ENCODE peak calls at places on chromosome 1, in seven cellular contexts. L is cardiac fibroblast, K is HFFc6, H is mesothelial cell of epicardium, C is AG10803, Z is IMR-90, M is nephron progenitor cell. I is an unnamed sample.
A peak's percentile ranks its signal among the peaks of the same experiment; 100 is the strongest.

GRCh38 chr1:232599178-232600041 is 30.5 kb downstream of the SIPA1L2 start:
- DNase-seq in K (no peak), M (no peak), H (no peak), L (no peak), C (peak; percentile 35), Z (peak; percentile 47), I (no peak)

GRCh38 chr1:55311057-55311631 is 96.0 kb upstream of the USP24 start:
- DNase-seq in K (peak; percentile 68), M (no peak), C (peak; percentile 39), L (peak; percentile 51), Z (peak; percentile 46), H (no peak), I (no peak)

GRCh38 chr1:240888039-240888786 is 276.3 kb upstream of the GREM2 start:
- DNase-seq in C (no peak), H (peak; percentile 80), K (no peak), L (no peak), M (peak; percentile 69), Z (no peak), I (peak; percentile 56)

GRCh38 chr1:90387825-90388224 is 329.3 kb downstream of the BARHL2 start:
- DNase-seq in Z (no peak), K (no peak), C (no peak), H (no peak), L (peak; percentile 18), M (no peak), I (peak; percentile 31)

GRCh38 chr1:84386716-84387479 is 11.4 kb upstream of the DNASE2B start:
- DNase-seq in H (no peak), M (no peak), L (no peak), K (peak; percentile 37), Z (no peak), C (no peak), I (no peak)

GRCh38 chr1:120179420-120180348 is 3.4 kb upstream of the SEC22B start:
- DNase-seq in M (peak; percentile 42), C (peak; percentile 79), Z (peak; percentile 90), L (peak; percentile 89), K (peak; percentile 79), H (peak; percentile 61), I (peak; percentile 77)

GRCh38 chr1:81155131-81155530 is 645.6 kb upstream of the ADGRL2 start:
- DNase-seq in M (no peak), H (no peak), Z (peak; percentile 85), L (peak; percentile 44), K (peak; percentile 68), C (peak; percentile 61), I (no peak)

GRCh38 chr1:151815716-151816327 is 10.6 kb upstream of the LINGO4 start:
- DNase-seq in C (no peak), Z (no peak), M (no peak), K (no peak), H (no peak), L (no peak), I (no peak)

GRCh38 chr1:94244816-94245215 is 7.4 kb upstream of the ARHGAP29 start:
- DNase-seq in Z (no peak), K (no peak), C (no peak), H (no peak), M (no peak), L (no peak), I (no peak)

GRCh38 chr1:94237291-94238226 is at the start of gene ARHGAP29:
- DNase-seq in K (peak; percentile 58), L (peak; percentile 85), M (peak; percentile 96), Z (peak; percentile 50), C (peak; percentile 65), H (peak; percentile 92), I (peak; percentile 92)

GRCh38 chr1:94243665-94244064 is 6.3 kb upstream of the ARHGAP29 start:
- DNase-seq in L (no peak), C (no peak), M (no peak), Z (no peak), H (no peak), K (no peak), I (no peak)

GRCh38 chr1:94239796-94240195 is 2.4 kb upstream of the ARHGAP29 start:
- DNase-seq in K (no peak), H (no peak), C (no peak), L (no peak), Z (peak; percentile 41), M (no peak), I (no peak)

DNA sequence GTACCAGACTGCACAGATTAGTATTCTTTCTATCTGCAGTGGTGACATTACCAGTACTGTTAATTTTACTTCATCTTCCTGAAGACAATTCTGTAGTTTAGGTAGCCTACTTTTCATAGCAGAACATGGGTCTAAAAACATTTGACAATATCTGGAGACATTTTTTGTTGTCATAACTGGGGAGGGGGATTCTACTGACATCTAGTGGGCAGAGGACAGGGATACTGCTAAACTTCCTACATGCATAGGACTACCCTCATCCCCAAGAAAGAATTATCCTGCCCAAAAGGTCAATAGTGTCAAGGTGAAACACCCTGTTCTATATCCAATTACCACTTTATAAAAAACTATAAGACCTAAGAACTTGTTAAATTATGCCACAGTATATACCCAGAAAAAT is 3.4 kb upstream of the ARHGAP29 start:
- DNase-seq in K (no peak), Z (peak; percentile 27), M (no peak), H (no peak), C (no peak), L (peak; percentile 44), I (no peak)
- TF ChIP-seq CTCF in K (peak; percentile 51), Z (peak; percentile 40), M (peak; percentile 69), H (no peak), C (peak; percentile 25), L (peak; percentile 29), I (peak; percentile 55)

DNA sequence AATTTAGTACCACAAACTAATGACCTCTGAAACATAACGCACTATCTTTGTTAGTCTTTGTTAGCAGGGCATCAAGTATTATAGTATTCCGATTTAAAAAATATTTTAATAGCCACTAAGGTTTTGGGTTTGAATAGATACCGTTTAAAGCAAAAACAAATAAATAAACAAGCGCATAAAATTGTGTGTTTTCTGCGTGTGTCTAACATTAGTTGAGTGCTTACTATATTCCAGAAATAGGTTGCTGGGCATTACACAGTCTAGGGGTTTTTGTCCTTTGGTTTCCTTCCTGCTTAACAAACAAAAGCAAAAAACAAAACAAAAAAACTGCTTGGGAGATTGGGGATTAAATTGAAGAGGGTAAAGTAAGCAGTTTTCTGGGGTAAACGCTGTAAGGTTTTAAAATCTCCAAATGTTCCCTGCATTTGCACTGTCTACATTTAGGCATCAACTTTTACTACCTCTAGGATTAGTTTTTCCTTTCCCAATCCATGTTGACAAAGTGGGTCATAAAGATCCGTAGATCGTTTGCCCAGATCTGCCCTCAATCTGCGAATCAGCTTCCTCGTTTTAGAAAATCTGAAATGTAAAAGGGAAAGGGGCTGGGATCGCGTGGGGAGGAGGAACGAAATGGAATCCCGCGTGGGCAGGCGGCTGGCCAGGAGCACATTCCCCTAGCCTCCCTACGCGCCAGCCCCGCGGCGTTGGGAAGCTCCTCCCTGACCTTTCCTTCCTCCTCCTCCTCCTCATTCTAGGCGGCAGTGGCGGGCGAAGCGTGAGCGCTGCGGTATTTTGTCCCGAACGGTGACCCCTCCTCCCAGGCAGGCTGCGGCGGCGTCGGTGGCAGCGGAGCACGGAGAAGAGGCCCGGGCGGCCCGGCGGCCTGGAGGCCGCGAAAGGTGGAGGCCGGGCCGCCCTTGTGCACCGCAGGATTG is at the start of gene KCTD3:
- DNase-seq in K (peak; percentile 68), M (peak; percentile 82), C (peak; percentile 78), H (peak; percentile 75), Z (peak; percentile 61), L (peak; percentile 82), I (peak; percentile 89)
- TF ChIP-seq CTCF in K (no peak), M (no peak), C (no peak), H (no peak), Z (no peak), L (no peak), I (no peak)

GRCh38 chr1:166789286-166789685 is 50.0 kb upstream of the POGK start:
- DNase-seq in M (no peak), L (no peak), C (no peak), K (no peak), Z (no peak), H (no peak), I (no peak)

DNA sequence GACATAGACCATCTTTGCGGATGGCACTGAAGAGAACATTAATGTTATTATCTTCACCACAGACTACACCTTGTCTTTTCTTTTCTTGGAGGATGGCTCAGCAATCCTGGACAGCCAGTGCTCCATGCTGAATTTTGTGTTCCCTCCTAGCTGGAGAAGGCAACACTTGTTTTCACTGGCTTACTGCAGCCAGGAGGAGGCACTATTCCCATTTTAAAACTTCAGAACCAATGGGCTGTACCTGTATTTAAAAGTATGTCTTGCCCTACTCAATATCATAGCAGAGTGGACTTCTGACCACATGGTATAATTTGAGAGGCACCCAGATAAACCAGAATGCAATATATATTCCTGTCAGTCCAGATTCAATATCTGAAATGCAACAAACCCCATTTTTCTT is 53.3 kb upstream of the POGK start:
- DNase-seq in H (no peak), Z (no peak), C (no peak), L (no peak), K (no peak), M (no peak), I (no peak)
- TF ChIP-seq CTCF in H (no peak), Z (no peak), C (no peak), L (no peak), K (peak; percentile 37), M (no peak), I (no peak)

DNA sequence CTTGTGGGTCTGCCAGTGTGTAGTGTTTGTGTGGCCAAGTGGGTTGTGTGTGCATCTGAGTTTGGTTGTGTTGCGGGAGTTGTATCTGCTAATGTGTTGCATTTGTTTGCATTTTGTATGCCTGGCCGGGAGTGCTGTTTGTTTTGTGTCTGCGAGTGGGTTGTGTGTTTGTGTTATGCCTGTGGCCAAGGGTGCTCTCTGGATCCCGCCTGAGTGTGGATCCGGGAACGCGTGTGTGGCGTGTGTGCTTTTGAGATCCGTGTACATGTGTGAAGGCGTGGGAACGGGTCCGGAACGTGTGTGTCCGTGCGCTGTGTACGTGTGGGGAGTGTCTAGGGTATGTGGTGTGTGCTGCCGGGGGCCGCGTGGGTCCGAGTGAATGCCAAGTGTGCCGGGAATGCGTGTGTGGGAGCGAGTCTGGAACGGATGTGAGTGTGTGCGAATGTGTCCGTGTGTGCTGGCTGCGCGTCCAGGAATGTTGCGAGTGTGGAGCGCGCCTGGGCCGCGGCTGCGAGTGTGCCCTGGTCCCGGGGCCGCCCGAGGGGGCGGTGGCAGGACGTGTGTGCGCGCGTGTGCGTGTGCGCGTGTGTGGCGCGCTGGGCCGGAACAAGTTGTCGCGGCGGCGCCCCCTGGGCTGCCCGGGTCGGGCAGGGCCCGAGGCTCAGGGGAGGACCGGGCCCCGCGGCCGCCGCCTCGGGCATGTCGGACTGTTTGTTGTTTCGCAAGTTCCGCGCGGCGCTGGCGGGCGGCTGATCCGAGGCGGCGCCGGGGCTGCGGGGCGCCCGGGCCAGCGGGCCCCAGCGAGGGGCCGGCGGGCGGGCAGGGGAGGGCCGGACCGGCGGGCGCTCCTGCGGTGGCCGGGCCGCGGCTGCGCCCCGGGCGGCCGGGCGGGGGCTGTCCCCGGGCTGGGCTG is 927 bp downstream of the PTPRU start:
- DNase-seq in C (peak; percentile 72), H (peak; percentile 69), K (peak; percentile 25), Z (peak; percentile 45), M (peak; percentile 74), L (peak; percentile 73), I (peak; percentile 58)
- TF ChIP-seq CTCF in C (no peak), H (no peak), K (peak; percentile 17), Z (no peak), M (no peak), L (no peak), I (no peak)